ENCODE peak calls at places on chromosomes 2 and 18, in ten cellular contexts. J is NCI-H1436; L is NCI-H1092 treated with DMSO at 0.1 percent for 48 hours; A is activated T-cell treated with anti-CD3 and anti-CD28 coated beads, Interleukin-2, amount 50 U/mL, for 72 hours; Z is pancreas; K is stimulated activated CD4-positive, alpha-beta T cell treated with anti-CD3 and anti-CD28 coated beads, Interleukin-1b, Interleukin-23, amount 100 ng/mL, for 4 hours; I is naive B cell; W is fibroblast of lung; N is activated naive CD8-positive, alpha-beta T cell treated with anti-CD3 and anti-CD28 coated beads, Interleukin-2, amount 10 ng/mL, durations not matched to agents 7 days and 5 days; R is KG1. G is an unnamed sample.

GRCh38 chr2:111162718-111163331 is 42.1 kb downstream of the BCL2L11 start:
- DNase-seq in J (no peak), L (no peak), A (peak), Z (no peak), K (no peak), I (no peak), W (peak), N (no peak), R (no peak), G (no peak)

GRCh38 chr2:44547713-44548112 is 186.0 kb downstream of the CAMKMT start:
- DNase-seq in J (no peak), L (no peak), A (no peak), Z (no peak), K (no peak), I (no peak), W (no peak), N (no peak), R (no peak), G (no peak)

GRCh38 chr18:54150226-54150625 is 74.2 kb downstream of the MBD2 start:
- DNase-seq in J (no peak), L (no peak), A (no peak), Z (no peak), K (no peak), I (no peak), W (no peak), N (no peak), R (no peak), G (no peak)

GRCh38 chr2:3581367-3582262 is 6.6 kb downstream of the RPS7 start:
- DNase-seq in J (no peak), L (no peak), A (no peak), Z (no peak), K (no peak), I (no peak), W (no peak), N (no peak), R (no peak), G (no peak)

GRCh38 chr2:179768765-179769164 is 92.6 kb downstream of the ZNF385B start:
- DNase-seq in J (no peak), L (no peak), A (no peak), Z (no peak), K (no peak), I (no peak), W (peak), N (no peak), R (no peak), G (no peak)

GRCh38 chr2:132439703-132440398 is 23.2 kb downstream of the GPR39 start:
- DNase-seq in J (no peak), L (peak), A (no peak), Z (no peak), K (no peak), I (no peak), W (peak), N (no peak), R (no peak), G (no peak)

GRCh38 chr2:203659650-203660049 is 46.8 kb upstream of the CD28 start:
- DNase-seq in J (no peak), L (no peak), A (no peak), Z (no peak), K (no peak), I (peak), W (no peak), N (no peak), R (peak), G (no peak)

GRCh38 chr2:41598161-41598894 is 449.5 kb upstream of the PKDCC start:
- DNase-seq in J (no peak), L (no peak), A (no peak), Z (no peak), K (no peak), I (no peak), W (peak), N (no peak), R (no peak), G (no peak)

GRCh38 chr2:228613133-228613532 is 431.6 kb upstream of the SPHKAP start:
- DNase-seq in J (no peak), L (no peak), A (peak), Z (no peak), K (no peak), I (no peak), W (peak), N (no peak), R (no peak), G (no peak)

GRCh38 chr18:10858477-10858876 is 290.9 kb downstream of the PIEZO2 start:
- DNase-seq in J (no peak), L (no peak), A (no peak), Z (no peak), K (no peak), I (no peak), W (no peak), N (no peak), R (no peak), G (no peak)

GRCh38 chr18:56709463-56709862 is 58.3 kb downstream of the WDR7 start:
- DNase-seq in J (no peak), L (no peak), A (peak), Z (no peak), K (peak), I (no peak), W (peak), N (no peak), R (peak), G (no peak)

GRCh38 chr2:17470855-17471641 is 47.2 kb downstream of the RAD51AP2 start:
- DNase-seq in J (no peak), L (peak), A (no peak), Z (no peak), K (no peak), I (no peak), W (peak), N (no peak), R (no peak), G (no peak)

GRCh38 chr2:46847726-46848421 is 67.7 kb downstream of the MCFD2 start:
- DNase-seq in J (no peak), L (no peak), A (no peak), Z (no peak), K (no peak), I (no peak), W (peak), N (no peak), R (no peak), G (no peak)

GRCh38 chr2:28391564-28392296 is 928 bp upstream of the FOSL2 start:
- DNase-seq in J (peak), L (peak), A (peak), Z (peak), K (peak), I (no peak), W (peak), N (peak), R (peak), G (peak)

GRCh38 chr2:224646242-224646846 is 61.2 kb upstream of the CUL3 start:
- DNase-seq in J (peak), L (peak), A (peak), Z (no peak), K (no peak), I (peak), W (no peak), N (no peak), R (peak), G (no peak)

GRCh38 chr2:164802095-164802744 is 39.4 kb downstream of the COBLL1 start:
- DNase-seq in J (no peak), L (no peak), A (no peak), Z (no peak), K (no peak), I (no peak), W (no peak), N (no peak), R (no peak), G (no peak)